ENCODE peak calls at places on chromosomes 7 and 10, in four cellular contexts. V, R, I and F are unnamed samples.

GRCh38 chr7:43758861-43759683 is 592 bp downstream of the BLVRA start:
- DNase-seq in R (peak), V (peak), I (peak), F (no peak)

GRCh38 chr7:157495594-157495993 is 158.8 kb downstream of the DNAJB6 start:
- DNase-seq in I (no peak), V (peak), R (no peak), F (no peak)

GRCh38 chr7:12291870-12292269 is 80.8 kb downstream of the TMEM106B start:
- DNase-seq in I (no peak), R (peak), V (no peak), F (no peak)

GRCh38 chr7:66348531-66348930 is 143.4 kb downstream of the TPST1 start:
- DNase-seq in V (no peak), I (no peak), R (peak), F (no peak)

GRCh38 chr10:100531761-100532160 is 2.1 kb upstream of the NDUFB8 start:
- DNase-seq in V (no peak), I (no peak), R (no peak), F (no peak)

GRCh38 chr7:71868797-71869196 is 543.3 kb downstream of the CALN1 start:
- DNase-seq in I (peak), R (no peak), V (no peak), F (peak)

GRCh38 chr7:49893131-49893530 is 119.7 kb downstream of the VWC2 start:
- DNase-seq in I (no peak), V (no peak), R (no peak), F (no peak)

GRCh38 chr10:77533887-77534278 is 103.7 kb downstream of the KCNMA1 start:
- DNase-seq in I (no peak), R (no peak), V (no peak), F (no peak)

GRCh38 chr10:10786334-10787090 is 231.2 kb upstream of the CELF2 start:
- DNase-seq in V (no peak), R (peak), I (peak), F (no peak)

GRCh38 chr10:62895058-62895457 is 78.9 kb upstream of the EGR2 start:
- DNase-seq in R (peak), I (peak), V (no peak), F (no peak)

GRCh38 chr7:135558337-135558767 is 635 bp downstream of the NUP205 start:
- DNase-seq in V (peak), I (peak), R (peak), F (peak)

GRCh38 chr10:78491812-78492211 is 458.1 kb downstream of the RPS24 start:
- DNase-seq in V (no peak), I (peak), R (no peak), F (no peak)

GRCh38 chr10:98272690-98273453 is 4.9 kb upstream of the LOXL4 start:
- DNase-seq in I (no peak), R (no peak), V (no peak), F (peak)

GRCh38 chr10:6530211-6530840 is 49.8 kb downstream of the PRKCQ start:
- DNase-seq in I (no peak), R (no peak), V (peak), F (no peak)

GRCh38 chr10:84205049-84205852 is 10.9 kb downstream of the CDHR1 start:
- DNase-seq in R (peak), V (peak), I (peak), F (peak)

GRCh38 chr7:135923700-135924261 is 53.4 kb downstream of the MTPN start:
- DNase-seq in R (peak), V (no peak), I (peak), F (peak)

GRCh38 chr10:8075282-8076260 is 21.1 kb downstream of the GATA3 start:
- DNase-seq in V (no peak), I (no peak), R (no peak), F (no peak)

GRCh38 chr10:69397972-69398371 is 18.7 kb downstream of the TACR2 start:
- DNase-seq in I (peak), V (no peak), R (peak), F (no peak)

GRCh38 chr10:3323865-3324498 is 151.4 kb upstream of the PITRM1 start:
- DNase-seq in V (no peak), I (peak), R (peak), F (no peak)

GRCh38 chr10:62934258-62934657 is 118.1 kb upstream of the EGR2 start:
- DNase-seq in R (no peak), V (no peak), I (no peak), F (no peak)

GRCh38 chr10:115727114-115727513 is 545.9 kb downstream of the GFRA1 start:
- DNase-seq in R (no peak), V (no peak), I (no peak), F (no peak)

GRCh38 chr10:121115154-121115553 is 264.0 kb downstream of the WDR11 start:
- DNase-seq in I (no peak), V (no peak), R (no peak), F (no peak)

GRCh38 chr10:72461085-72461484 is 106.4 kb upstream of the DNAJB12 start:
- DNase-seq in R (no peak), I (no peak), V (no peak), F (no peak)

GRCh38 chr10:125149278-125150047 is 10.9 kb downstream of the CTBP2 start:
- DNase-seq in R (peak), I (peak), V (no peak), F (peak)

GRCh38 chr7:37901236-37901827 is 15.3 kb downstream of the SFRP4 start:
- DNase-seq in R (peak), V (no peak), I (peak), F (no peak)

GRCh38 chr10:35523670-35524225 is 81.4 kb upstream of the GJD4 start:
- DNase-seq in R (no peak), V (no peak), I (no peak), F (no peak)

GRCh38 chr7:111750878-111751277 is 188.6 kb upstream of the IMMP2L start:
- DNase-seq in I (no peak), R (no peak), V (no peak), F (no peak)

GRCh38 chr10:132724436-132724835 is 61.5 kb downstream of the NKX6-2 start:
- DNase-seq in I (peak), R (no peak), V (no peak), F (no peak)

GRCh38 chr7:136555933-136556332 is 312.5 kb upstream of the CHRM2 start:
- DNase-seq in I (no peak), V (no peak), R (no peak), F (no peak)

DNA sequence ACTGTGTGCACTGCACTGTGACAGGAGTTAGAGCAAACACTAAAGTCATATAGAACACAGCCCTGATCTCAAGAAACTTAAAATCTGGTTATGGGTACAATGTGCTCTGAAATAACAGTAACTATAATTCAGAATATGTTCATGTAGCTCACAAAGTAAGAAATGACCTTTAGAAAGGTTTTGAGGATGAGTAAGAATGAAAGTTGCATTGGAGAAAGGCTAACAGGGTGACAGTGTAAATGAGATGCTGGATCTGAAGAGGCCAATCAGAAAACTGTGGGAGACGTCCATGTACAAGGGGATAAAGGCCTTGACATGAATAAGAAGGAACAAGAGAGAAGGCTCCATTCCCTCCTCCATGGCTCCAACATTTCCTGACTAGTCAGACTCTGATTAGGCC is 124.7 kb downstream of the GRM3 start:
- DNase-seq in I (no peak), R (no peak), V (no peak), F (no peak)
- TF ChIP-seq CTCF in I (no peak), R (no peak), V (no peak), F (no peak)

GRCh38 chr10:75542902-75543301 is 111.5 kb downstream of the LRMDA start:
- DNase-seq in R (peak), V (no peak), I (peak), F (no peak)

GRCh38 chr10:75542084-75542483 is 110.7 kb downstream of the LRMDA start:
- DNase-seq in I (peak), V (no peak), R (no peak), F (no peak)

GRCh38 chr10:75538144-75538543 is 106.7 kb downstream of the LRMDA start:
- DNase-seq in V (no peak), I (no peak), R (no peak), F (no peak)

GRCh38 chr10:75541411-75541810 is 110.0 kb downstream of the LRMDA start:
- DNase-seq in V (no peak), I (no peak), R (no peak), F (no peak)

DNA sequence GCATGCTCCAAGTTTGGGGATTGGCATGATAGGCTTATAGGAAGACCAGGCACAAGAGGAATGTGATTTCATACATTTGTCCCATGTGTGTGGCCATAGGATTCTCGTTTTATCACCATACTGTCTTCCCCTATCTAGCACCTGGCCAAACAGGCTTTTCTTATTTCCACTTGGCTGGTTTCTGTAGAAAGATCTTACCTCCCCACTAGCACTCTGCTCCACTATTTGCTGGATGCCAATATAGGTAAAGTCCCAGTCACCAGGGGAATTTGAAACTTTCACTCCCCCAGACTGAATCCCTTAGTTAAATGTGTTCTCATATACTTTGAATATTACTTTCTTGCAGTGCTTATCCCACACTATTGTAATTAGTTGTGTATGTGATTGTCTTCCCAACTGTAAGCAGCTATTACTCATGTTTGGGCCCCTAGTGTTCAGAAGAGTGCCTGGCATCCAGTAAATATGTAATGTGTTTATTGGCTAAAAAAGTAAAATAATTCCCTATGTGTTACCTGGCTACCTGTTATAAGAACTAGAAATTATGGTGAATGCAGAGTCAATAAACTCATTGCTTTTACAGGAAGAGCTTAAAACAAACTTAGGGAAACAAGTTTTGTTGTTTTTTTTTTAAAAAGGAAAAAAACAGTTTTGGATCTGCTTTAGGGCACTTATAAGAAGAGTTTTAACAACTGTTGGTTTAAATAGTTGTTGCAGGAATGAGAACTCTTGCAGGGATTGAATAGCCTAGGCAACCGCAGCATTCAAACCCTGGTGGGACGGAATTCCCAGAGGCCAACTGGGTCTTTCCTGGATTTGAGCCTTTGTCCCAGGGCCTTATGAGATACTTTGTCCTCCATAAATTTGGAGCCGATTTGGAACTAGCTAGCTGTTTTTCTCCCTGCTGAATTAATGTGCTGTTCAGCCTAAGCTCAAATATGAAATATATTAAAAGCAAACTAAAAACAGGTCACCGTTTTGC is 109.2 kb downstream of the LRMDA start:
- DNase-seq in V (no peak), R (no peak), I (no peak), F (no peak)
- TF ChIP-seq CTCF in V (no peak), R (peak), I (peak), F (peak)

GRCh38 chr7:116861717-116862116 is 670 bp upstream of the CAPZA2 start:
- DNase-seq in R (no peak), I (no peak), V (no peak), F (no peak)

GRCh38 chr7:116859323-116859722 is 3.1 kb upstream of the CAPZA2 start:
- DNase-seq in I (peak), V (no peak), R (peak), F (no peak)

GRCh38 chr7:116863168-116863670 is 832 bp downstream of the CAPZA2 start:
- DNase-seq in I (peak), R (peak), V (no peak), F (no peak)

GRCh38 chr7:116864084-116864483 is 1.7 kb downstream of the CAPZA2 start:
- DNase-seq in V (no peak), R (no peak), I (no peak), F (no peak)

GRCh38 chr7:116862234-116863167 is at the start of gene CAPZA2:
- DNase-seq in V (peak), R (peak), I (peak), F (peak)
- TF ChIP-seq CTCF in V (peak), R (no peak), I (peak), F (peak)

GRCh38 chr7:21945374-21946227 is at the start of gene CDCA7L:
- DNase-seq in I (peak), V (peak), R (peak), F (no peak)
- TF ChIP-seq CTCF in I (no peak), V (no peak), R (no peak), F (no peak)

GRCh38 chr10:47299989-47300931 is at the start of gene GDF10:
- DNase-seq in I (no peak), R (no peak), V (no peak), F (no peak)
- TF ChIP-seq CTCF in I (no peak), R (no peak), V (no peak), F (no peak)

GRCh38 chr10:104327745-104328635 is 10.3 kb downstream of the ITPRIP start:
- DNase-seq in I (peak), R (peak), V (no peak), F (peak)
- TF ChIP-seq CTCF in I (peak), R (peak), V (no peak), F (no peak)

DNA sequence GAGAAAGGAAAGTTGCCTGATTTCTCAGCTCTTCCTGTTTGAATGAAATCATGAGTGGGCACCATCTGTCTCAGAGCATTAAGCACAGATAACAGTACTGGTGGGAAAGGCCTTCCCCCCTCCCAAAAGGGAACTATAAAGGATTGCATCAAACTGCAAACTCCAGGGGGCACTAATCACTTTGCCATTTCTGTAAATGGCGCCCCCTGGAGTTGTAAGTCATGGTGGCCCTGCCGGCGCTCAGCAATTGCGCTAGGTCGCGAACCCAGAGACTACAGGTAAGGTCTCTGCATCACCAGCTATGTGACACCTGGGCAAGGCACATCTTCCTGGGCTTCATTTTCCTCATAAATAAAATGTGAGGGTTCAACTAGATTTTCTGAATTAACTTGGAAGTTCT is 11.1 kb downstream of the LRRC4 start:
- DNase-seq in R (no peak), I (no peak), V (no peak), F (no peak)
- TF ChIP-seq CTCF in R (peak), I (peak), V (no peak), F (peak)